ENCODE peak calls at places on chromosomes 1 and 21, in seven cellular contexts. E, K, U, M, Q, L and H are unnamed samples.

GRCh38 chr1:223765036-223765718 is 52.8 kb downstream of the CAPN2 start:
- DNase-seq in L (peak; percentile 52), Q (no peak), K (no peak), M (no peak), U (no peak), E (no peak), H (no peak)

GRCh38 chr1:111848852-111849545 is 93.3 kb downstream of the DDX20 start:
- DNase-seq in M (no peak), K (no peak), Q (no peak), U (no peak), L (no peak), E (no peak), H (no peak)

GRCh38 chr1:51519857-51520699 is 1.0 kb upstream of the EPS15 start:
- DNase-seq in U (no peak), Q (peak; percentile 11), L (peak; percentile 84), E (no peak), M (no peak), K (no peak), H (no peak)

GRCh38 chr1:207826557-207827487 is 75.0 kb downstream of the CD46 start:
- DNase-seq in L (no peak), M (no peak), K (peak; percentile 46), U (no peak), E (no peak), Q (no peak), H (no peak)

GRCh38 chr1:202207292-202207691 is 13.7 kb downstream of the LGR6 start:
- DNase-seq in M (no peak), E (peak; percentile 21), Q (no peak), L (peak; percentile 69), K (peak; percentile 29), U (no peak), H (peak; percentile 74)

GRCh38 chr1:18875107-18875795 is 15.8 kb upstream of the TAS1R2 start:
- DNase-seq in Q (peak; percentile 51), E (peak; percentile 61), M (peak; percentile 32), L (peak; percentile 87), K (peak; percentile 77), U (peak; percentile 76), H (peak; percentile 82)

GRCh38 chr1:159936284-159936904 is 9.0 kb downstream of the IGSF9 start:
- DNase-seq in E (peak; percentile 44), L (no peak), M (peak; percentile 61), K (peak; percentile 23), U (peak; percentile 86), Q (peak; percentile 64), H (peak; percentile 91)

GRCh38 chr1:247287460-247287859 is 31.6 kb downstream of the VN1R5 start:
- DNase-seq in Q (no peak), U (no peak), K (no peak), M (no peak), L (no peak), E (no peak), H (no peak)

GRCh38 chr1:9371391-9371935 is 78.8 kb downstream of the SPSB1 start:
- DNase-seq in E (no peak), Q (no peak), K (no peak), M (no peak), U (no peak), L (peak; percentile 85), H (no peak)

GRCh38 chr1:78003070-78003751 is 1.5 kb upstream of the DNAJB4 start:
- DNase-seq in Q (no peak), K (no peak), L (no peak), M (no peak), U (no peak), E (no peak), H (no peak)

GRCh38 chr1:186807162-186807561 is 21.6 kb upstream of the PLA2G4A start:
- DNase-seq in Q (no peak), U (no peak), E (no peak), L (no peak), M (no peak), K (no peak), H (no peak)

GRCh38 chr1:186442651-186443114 is 18.2 kb downstream of the PDC start:
- DNase-seq in Q (no peak), K (no peak), L (peak; percentile 46), U (no peak), M (no peak), E (no peak), H (no peak)

GRCh38 chr1:197798492-197798891 is 23.2 kb upstream of the DENND1B start:
- DNase-seq in U (no peak), Q (no peak), K (no peak), M (no peak), E (no peak), L (no peak), H (no peak)

GRCh38 chr1:173411835-173412742 is 65.0 kb upstream of the PRDX6 start:
- DNase-seq in Q (no peak), E (no peak), K (peak; percentile 90), M (no peak), L (peak; percentile 78), U (no peak), H (no peak)

GRCh38 chr1:17122449-17123194 is 3.4 kb upstream of the PADI2 start:
- DNase-seq in E (no peak), K (no peak), M (no peak), U (no peak), L (peak; percentile 51), Q (no peak), H (no peak)

GRCh38 chr1:9629445-9630201 is 21.9 kb upstream of the PIK3CD start:
- DNase-seq in U (peak; percentile 83), L (no peak), M (peak; percentile 72), K (no peak), E (no peak), Q (peak; percentile 85), H (no peak)

GRCh38 chr1:39673215-39673614 is 1.3 kb upstream of the NT5C1A start:
- DNase-seq in K (no peak), E (no peak), M (no peak), L (no peak), Q (no peak), U (no peak), H (no peak)

GRCh38 chr1:202121006-202121405 is 1.7 kb upstream of the GPR37L1 start:
- DNase-seq in Q (no peak), U (no peak), E (no peak), L (no peak), K (no peak), M (no peak), H (no peak)

GRCh38 chr1:212485895-212486590 is 53.3 kb downstream of the NENF start:
- DNase-seq in K (peak; percentile 73), M (no peak), Q (no peak), U (no peak), L (peak; percentile 100), E (peak; percentile 56), H (peak; percentile 79)

GRCh38 chr1:152501704-152502103 is 8.9 kb upstream of the LCE5A start:
- DNase-seq in L (no peak), M (no peak), Q (no peak), K (no peak), E (no peak), U (no peak), H (no peak)

GRCh38 chr1:57424231-57425027 is 569 bp upstream of the DAB1 start:
- DNase-seq in L (peak; percentile 15), M (no peak), K (peak; percentile 42), U (no peak), Q (no peak), E (peak; percentile 14), H (no peak)

GRCh38 chr1:152479792-152480595 is 30.6 kb upstream of the LCE5A start:
- DNase-seq in Q (peak; percentile 9), E (no peak), U (peak; percentile 54), M (no peak), K (no peak), L (no peak), H (peak; percentile 57)

GRCh38 chr21:46148106-46148505 is 7.3 kb downstream of the FTCD start:
- DNase-seq in L (no peak), E (no peak), Q (no peak), U (no peak), M (no peak), K (no peak), H (no peak)

GRCh38 chr1:226126824-226127591 is 59.5 kb downstream of the ACBD3 start:
- DNase-seq in K (no peak), U (no peak), L (no peak), Q (no peak), E (no peak), M (no peak), H (no peak)

GRCh38 chr1:1376551-1377226 is 1.7 kb upstream of the AURKAIP1 start:
- DNase-seq in Q (no peak), L (no peak), E (no peak), U (no peak), K (no peak), M (no peak), H (no peak)

GRCh38 chr1:107748529-107748928 is 216.5 kb downstream of the VAV3 start:
- DNase-seq in Q (no peak), U (no peak), E (peak; percentile 76), L (no peak), M (no peak), K (no peak), H (no peak)

GRCh38 chr1:31751822-31752241 is 12.3 kb downstream of the ADGRB2 start:
- DNase-seq in Q (no peak), E (no peak), K (no peak), L (no peak), U (no peak), M (no peak), H (no peak)

GRCh38 chr1:15345711-15346355 is 63.9 kb upstream of the EFHD2 start:
- DNase-seq in Q (no peak), L (no peak), K (no peak), U (no peak), E (no peak), M (peak; percentile 23), H (no peak)